ENCODE peak calls at places on chromosomes 6 and 20, in seven cellular contexts. B is RWPE1; P is activated T-cell treated with anti-CD3 and anti-CD28 coated beads for 24 hours; I is HEK293T; T is AG08396; Q is choroid plexus epithelial cell; G is effector CD8-positive, alpha-beta T cell. E is an unnamed sample.
A peak's percentile ranks its signal among the peaks of the same experiment; 100 is the strongest.

GRCh38 chr6:102298066-102298465 is 904.6 kb downstream of the GRIK2 start:
- DNase-seq in Q (no peak), I (no peak), G (no peak), P (no peak), B (no peak), T (no peak), E (no peak)

GRCh38 chr6:16238057-16238657 is at the start of gene GMPR:
- DNase-seq in G (peak; percentile 49), B (peak; percentile 16), P (peak; percentile 66), T (peak; percentile 91), Q (peak; percentile 64), I (peak; percentile 68), E (peak; percentile 91)

GRCh38 chr6:122803056-122803695 is 14.1 kb downstream of the SMPDL3A start:
- DNase-seq in T (no peak), I (no peak), Q (peak; percentile 85), P (no peak), G (no peak), B (no peak), E (no peak)

GRCh38 chr6:92647630-92648029 is 771.7 kb downstream of the EPHA7 start:
- DNase-seq in T (no peak), P (no peak), Q (peak; percentile 16), G (no peak), I (peak; percentile 6), B (peak; percentile 14), E (no peak)

GRCh38 chr20:49575551-49576060 is 7.7 kb upstream of the PTGIS start:
- DNase-seq in I (no peak), Q (no peak), T (no peak), G (no peak), P (no peak), B (no peak), E (no peak)

GRCh38 chr6:69816569-69816968 is 19.8 kb upstream of the LMBRD1 start:
- DNase-seq in P (no peak), Q (no peak), T (no peak), G (no peak), B (no peak), I (no peak), E (no peak)

GRCh38 chr6:169167581-169168301 is 85.9 kb downstream of the THBS2 start:
- DNase-seq in I (peak; percentile 42), G (no peak), B (peak; percentile 67), T (peak; percentile 94), P (no peak), Q (peak; percentile 97), E (peak; percentile 95)

GRCh38 chr20:10671850-10672578 is 1.8 kb downstream of the JAG1 start:
- DNase-seq in P (no peak), T (peak; percentile 61), G (no peak), I (no peak), Q (peak; percentile 73), B (peak; percentile 63), E (peak; percentile 88)

GRCh38 chr6:11218827-11219826 is 13.3 kb downstream of the NEDD9 start:
- DNase-seq in G (no peak), Q (no peak), T (no peak), P (no peak), I (no peak), B (no peak), E (no peak)

GRCh38 chr6:159107451-159108260 is 61.5 kb upstream of the FNDC1 start:
- DNase-seq in Q (no peak), I (no peak), P (no peak), T (no peak), B (no peak), G (peak; percentile 62), E (no peak)

GRCh38 chr20:64182146-64182865 is 18.1 kb downstream of the MYT1 start:
- DNase-seq in I (no peak), Q (no peak), T (no peak), G (no peak), P (no peak), B (no peak), E (no peak)

GRCh38 chr6:17949168-17949567 is 38.3 kb downstream of the KIF13A start:
- DNase-seq in B (no peak), P (no peak), I (no peak), G (no peak), T (no peak), Q (no peak), E (no peak)

GRCh38 chr6:74731921-74732320 is 473.9 kb downstream of the COL12A1 start:
- DNase-seq in B (no peak), Q (peak; percentile 97), T (no peak), G (no peak), I (no peak), P (no peak), E (no peak)

GRCh38 chr6:98843274-98844243 is 9.2 kb downstream of the POU3F2 start:
- DNase-seq in B (no peak), Q (no peak), G (no peak), T (no peak), I (no peak), P (no peak), E (no peak)

GRCh38 chr6:149046164-149046821 is 271.2 kb upstream of the TAB2 start:
- DNase-seq in T (no peak), Q (no peak), I (no peak), G (no peak), P (no peak), B (no peak), E (no peak)

GRCh38 chr6:36873612-36874011 is 991 bp downstream of the PPIL1 start:
- DNase-seq in Q (peak; percentile 9), I (no peak), B (no peak), G (no peak), P (no peak), T (no peak), E (no peak)

GRCh38 chr20:58743076-58743566 is 50.5 kb downstream of the NPEPL1 start:
- DNase-seq in P (no peak), B (no peak), I (peak; percentile 3), Q (no peak), G (no peak), T (no peak), E (no peak)

GRCh38 chr20:45905505-45906079 is 6.4 kb downstream of the PLTP start:
- DNase-seq in G (no peak), Q (no peak), I (no peak), T (peak; percentile 65), P (no peak), B (peak; percentile 95), E (no peak)

GRCh38 chr20:10536531-10536930 is 101.4 kb downstream of the SLX4IP start:
- DNase-seq in Q (peak; percentile 61), G (no peak), T (no peak), I (no peak), B (no peak), P (no peak), E (no peak)

GRCh38 chr20:15163632-15164031 is 826.2 kb upstream of the FLRT3 start:
- DNase-seq in Q (no peak), T (no peak), G (no peak), B (no peak), P (no peak), I (no peak), E (no peak)

GRCh38 chr6:21871831-21872230 is 278.3 kb downstream of the SOX4 start:
- DNase-seq in P (no peak), Q (no peak), G (no peak), I (no peak), B (no peak), T (no peak), E (no peak)

GRCh38 chr6:1554881-1555569 is 54.7 kb upstream of the FOXC1 start:
- DNase-seq in B (peak; percentile 85), P (peak; percentile 72), Q (peak; percentile 58), I (no peak), T (peak; percentile 96), G (peak; percentile 24), E (peak; percentile 95)

GRCh38 chr6:161437851-161438250 is 164.0 kb upstream of the AGPAT4 start:
- DNase-seq in B (peak; percentile 25), T (no peak), G (no peak), P (no peak), Q (no peak), I (no peak), E (no peak)

GRCh38 chr20:63580796-63581461 is 6.9 kb upstream of the HELZ2 start:
- DNase-seq in T (no peak), Q (peak; percentile 83), P (peak; percentile 59), G (peak; percentile 48), B (peak; percentile 92), I (peak; percentile 48), E (peak; percentile 45)